ENCODE peak calls at places on chromosome 12, in four cellular contexts. F is SW480, T is PC-3, G is KG1. E is an unnamed sample.

GRCh38 chr12:107467716-107468115 is 217.9 kb upstream of the PWP1 start:
- DNase-seq in F (no peak), T (no peak), G (no peak), E (no peak)

GRCh38 chr12:2429032-2429431 is 365.7 kb upstream of the FKBP4 start:
- DNase-seq in G (no peak), F (no peak), T (no peak), E (no peak)

GRCh38 chr12:103020839-103021238 is 63.4 kb downstream of the ASCL1 start:
- DNase-seq in T (no peak), G (no peak), F (no peak), E (no peak)

GRCh38 chr12:56274299-56274698 is 7.6 kb downstream of the COQ10A start:
- DNase-seq in F (no peak), G (no peak), T (no peak), E (no peak)

GRCh38 chr12:104242546-104243206 is 27.1 kb downstream of the TXNRD1 start:
- DNase-seq in T (no peak), G (no peak), F (no peak), E (no peak)

GRCh38 chr12:101414533-101415119 is 7.1 kb upstream of the ARL1 start:
- DNase-seq in G (peak), F (peak), T (peak), E (peak)

GRCh38 chr12:54135621-54136027 is 53.2 kb downstream of the SMUG1 start:
- DNase-seq in G (no peak), T (no peak), F (peak), E (no peak)

GRCh38 chr12:46487567-46488131 is 115.1 kb upstream of the SLC38A2 start:
- DNase-seq in T (no peak), G (peak), F (no peak), E (no peak)

GRCh38 chr12:25996677-25997076 is 38.2 kb downstream of the RASSF8 start:
- DNase-seq in G (no peak), F (no peak), T (peak), E (no peak)

GRCh38 chr12:1859643-1860042 is 39.3 kb downstream of the LRTM2 start:
- DNase-seq in F (no peak), G (no peak), T (peak), E (peak)

GRCh38 chr12:62732861-62733427 is 202.0 kb downstream of the PPM1H start:
- DNase-seq in F (peak), T (peak), G (no peak), E (peak)

GRCh38 chr12:6853626-6854025 is 1.7 kb downstream of the USP5 start:
- DNase-seq in F (no peak), G (no peak), T (no peak), E (no peak)

GRCh38 chr12:115771065-115771464 is 506.4 kb downstream of the MED13L start:
- DNase-seq in F (peak), T (peak), G (no peak), E (no peak)

GRCh38 chr12:57694459-57695019 is 607 bp downstream of the OS9 start:
- DNase-seq in F (peak), G (no peak), T (peak), E (peak)

GRCh38 chr12:131842169-131842568 is 14.0 kb downstream of the MMP17 start:
- DNase-seq in G (no peak), F (no peak), T (no peak), E (no peak)

GRCh38 chr12:117068492-117068891 is 30.7 kb downstream of the TESC start:
- DNase-seq in G (no peak), T (no peak), F (no peak), E (no peak)

GRCh38 chr12:25495336-25496097 is 57.6 kb downstream of the LMNTD1 start:
- DNase-seq in G (no peak), F (peak), T (peak), E (peak)

GRCh38 chr12:98799411-98799810 is 154.3 kb downstream of the APAF1 start:
- DNase-seq in F (no peak), T (peak), G (no peak), E (no peak)

E was measured in mammary epithelial cell.